ENCODE peak calls at places on chromosomes 16 and 17, in nine cellular contexts. Q is left lobe of liver; N is naive B cell; Z is heart right ventricle; S is right cardiac atrium; F is activated CD4-positive, alpha-beta T cell treated with anti-CD3 and anti-CD28 coated beads for 36 hours; B is Right ventricle myocardium inferior; K is A549; A is foreskin keratinocyte. Y is an unnamed sample.

GRCh38 chr17:16872836-16873653 is 98.9 kb downstream of the TNFRSF13B start:
- ATAC-seq in Q (peak; percentile 84), N (no peak), Z (no peak), S (peak; percentile 14), F (peak; percentile 81), B (no peak), K (peak; percentile 60), A (peak; percentile 59), Y (peak; percentile 86)

GRCh38 chr16:81195907-81196534 is 42.5 kb upstream of the BCO1 start:
- ATAC-seq in Q (no peak), N (no peak), Z (no peak), S (no peak), F (no peak), B (peak; percentile 65), K (no peak), A (no peak), Y (no peak)

GRCh38 chr16:81646561-81646960 is 132.5 kb upstream of the PLCG2 start:
- ATAC-seq in Q (no peak), N (no peak), Z (no peak), S (no peak), F (no peak), B (no peak), K (no peak), A (no peak), Y (no peak)

GRCh38 chr17:50588391-50589111 is 28.0 kb downstream of the CACNA1G start:
- ATAC-seq in Q (peak; percentile 8), N (no peak), Z (peak; percentile 44), S (peak; percentile 2), F (no peak), B (no peak), K (no peak), A (no peak), Y (peak; percentile 41)

GRCh38 chr17:29857823-29858222 is 72.2 kb downstream of the SSH2 start:
- ATAC-seq in Q (no peak), N (no peak), Z (no peak), S (no peak), F (no peak), B (no peak), K (no peak), A (peak; percentile 53), Y (no peak)

GRCh38 chr17:33968350-33969044 is 286.6 kb upstream of the CCL2 start:
- ATAC-seq in Q (no peak), N (no peak), Z (no peak), S (no peak), F (peak; percentile 78), B (no peak), K (no peak), A (no peak), Y (no peak)

GRCh38 chr16:81473561-81473960 is 29.0 kb downstream of the CMIP start:
- ATAC-seq in Q (peak; percentile 64), N (no peak), Z (peak; percentile 67), S (peak; percentile 55), F (no peak), B (no peak), K (no peak), A (no peak), Y (no peak)

GRCh38 chr17:8067806-8068205 is 19.7 kb downstream of the ALOX12B start:
- ATAC-seq in Q (no peak), N (no peak), Z (no peak), S (no peak), F (no peak), B (no peak), K (no peak), A (no peak), Y (no peak)

GRCh38 chr16:50281391-50282009 is 15.1 kb downstream of the ADCY7 start:
- ATAC-seq in Q (no peak), N (no peak), Z (no peak), S (no peak), F (no peak), B (no peak), K (no peak), A (no peak), Y (no peak)

GRCh38 chr17:1762906-1763829 is 1.3 kb downstream of the SERPINF1 start:
- ATAC-seq in Q (peak; percentile 77), N (peak; percentile 64), Z (peak; percentile 57), S (peak; percentile 57), F (peak; percentile 52), B (peak; percentile 58), K (peak; percentile 47), A (peak; percentile 28), Y (peak; percentile 90)

GRCh38 chr16:88088161-88088581 is 136.9 kb downstream of the BANP start:
- ATAC-seq in Q (no peak), N (no peak), Z (peak; percentile 38), S (peak; percentile 58), F (no peak), B (peak; percentile 50), K (no peak), A (no peak), Y (no peak)

GRCh38 chr17:82925336-82925735 is 85.5 kb upstream of the ZNF750 start:
- ATAC-seq in Q (no peak), N (no peak), Z (no peak), S (no peak), F (no peak), B (no peak), K (no peak), A (no peak), Y (no peak)

GRCh38 chr17:39973496-39973895 is 7.1 kb upstream of the PSMD3 start:
- ATAC-seq in Q (no peak), N (no peak), Z (no peak), S (no peak), F (no peak), B (no peak), K (no peak), A (no peak), Y (no peak)

GRCh38 chr17:73401911-73402310 is 90.1 kb upstream of the CDC42EP4 start:
- ATAC-seq in Q (peak; percentile 22), N (no peak), Z (peak; percentile 71), S (peak; percentile 30), F (no peak), B (peak; percentile 42), K (no peak), A (peak; percentile 17), Y (no peak)

GRCh38 chr17:75822119-75822799 is 21.9 kb downstream of the UNC13D start:
- ATAC-seq in Q (peak; percentile 60), N (no peak), Z (peak; percentile 12), S (no peak), F (peak; percentile 60), B (no peak), K (no peak), A (no peak), Y (no peak)

GRCh38 chr17:48576479-48577309 is 1.5 kb downstream of the HOXB4 start:
- ATAC-seq in Q (no peak), N (no peak), Z (no peak), S (no peak), F (no peak), B (no peak), K (no peak), A (no peak), Y (no peak)

GRCh38 chr16:51049678-51050378 is 101.2 kb downstream of the SALL1 start:
- ATAC-seq in Q (peak; percentile 53), N (no peak), Z (no peak), S (no peak), F (no peak), B (no peak), K (no peak), A (no peak), Y (no peak)

GRCh38 chr17:82767041-82767754 is 15.3 kb downstream of the TBCD start:
- ATAC-seq in Q (peak; percentile 81), N (no peak), Z (peak; percentile 56), S (peak; percentile 68), F (peak; percentile 61), B (peak; percentile 52), K (peak; percentile 54), A (peak; percentile 37), Y (peak; percentile 85)

GRCh38 chr17:48113201-48113676 is 5.7 kb downstream of the SNX11 start:
- ATAC-seq in Q (peak; percentile 23), N (peak; percentile 14), Z (no peak), S (peak; percentile 36), F (peak; percentile 69), B (peak; percentile 42), K (no peak), A (no peak), Y (no peak)

GRCh38 chr17:80980397-80981061 is 11.1 kb upstream of the CHMP6 start:
- ATAC-seq in Q (no peak), N (no peak), Z (no peak), S (no peak), F (peak; percentile 92), B (no peak), K (peak; percentile 10), A (peak; percentile 32), Y (no peak)

GRCh38 chr17:19397556-19398041 is 10.6 kb upstream of the MFAP4 start:
- ATAC-seq in Q (no peak), N (no peak), Z (no peak), S (peak; percentile 45), F (no peak), B (no peak), K (no peak), A (no peak), Y (no peak)

GRCh38 chr16:71564377-71564967 is 12.4 kb downstream of the TAT start:
- ATAC-seq in Q (peak; percentile 29), N (peak; percentile 87), Z (peak; percentile 9), S (no peak), F (no peak), B (no peak), K (peak; percentile 30), A (peak; percentile 25), Y (peak; percentile 13)

GRCh38 chr16:63614421-63614820 is 1507.4 kb downstream of the CDH11 start:
- ATAC-seq in Q (no peak), N (no peak), Z (no peak), S (no peak), F (no peak), B (no peak), K (no peak), A (no peak), Y (no peak)

GRCh38 chr16:58109330-58109729 is 19.9 kb downstream of the CFAP20 start:
- ATAC-seq in Q (no peak), N (peak; percentile 66), Z (no peak), S (no peak), F (no peak), B (no peak), K (no peak), A (no peak), Y (no peak)

Y was measured in SK-N-SH treated with all-trans-retinoic acid at 6 μM for 48 hours.